ENCODE peak calls at places on chromosomes 3 and 15, in ten cellular contexts. T is HepG2, J is breast epithelium, X is Panc1, B is suprapubic skin, N is HCT116, D is GM23338, V is transverse colon, S is esophagus muscularis mucosa, P is stomach. E is an unnamed sample.

GRCh38 chr3:183692436-183692835 is 5.2 kb upstream of the YEATS2 start:
- DNase-seq in V (no peak), N (no peak), B (no peak), T (no peak), D (no peak), X (no peak), P (no peak), J (no peak), S (no peak), E (no peak)

GRCh38 chr3:7015683-7016440 is 154.9 kb downstream of the GRM7 start:
- DNase-seq in B (no peak), P (no peak), X (no peak), D (no peak), J (no peak), V (no peak), N (peak), S (no peak), T (no peak), E (no peak)

GRCh38 chr15:82621970-82622369 is 25.2 kb downstream of the CPEB1 start:
- DNase-seq in D (peak), V (no peak), P (no peak), T (peak), J (no peak), B (no peak), X (no peak), N (no peak), S (no peak), E (no peak)

GRCh38 chr3:60588806-60589205 is 662.4 kb downstream of the FHIT start:
- DNase-seq in B (no peak), S (no peak), T (no peak), J (no peak), V (no peak), D (no peak), N (peak), X (no peak), P (no peak), E (no peak)

GRCh38 chr15:99618941-99619411 is 53.2 kb downstream of the MEF2A start:
- DNase-seq in S (no peak), V (no peak), B (no peak), D (peak), P (no peak), X (no peak), J (no peak), N (no peak), T (no peak), E (no peak)

GRCh38 chr3:23999012-23999641 is 54.0 kb downstream of the NR1D2 start:
- DNase-seq in V (peak), D (peak), N (peak), T (peak), P (peak), B (peak), S (no peak), J (peak), X (peak), E (peak)

GRCh38 chr3:126421573-126422119 is 26.9 kb downstream of the CFAP100 start:
- DNase-seq in B (no peak), P (peak), T (no peak), J (peak), D (no peak), X (no peak), V (no peak), S (no peak), N (no peak), E (no peak)

GRCh38 chr3:175605851-175606250 is 746.7 kb downstream of the NAALADL2 start:
- DNase-seq in T (no peak), X (no peak), J (no peak), N (no peak), D (peak), P (no peak), V (no peak), B (no peak), S (no peak), E (no peak)

GRCh38 chr3:157174265-157174615 is 14.3 kb upstream of the CCNL1 start:
- DNase-seq in D (peak), T (no peak), V (peak), N (no peak), S (no peak), P (no peak), J (no peak), B (no peak), X (no peak), E (peak)

GRCh38 chr15:67834249-67834592 is 5.6 kb downstream of the RNU6-1 start:
- DNase-seq in J (no peak), N (no peak), T (no peak), V (no peak), P (no peak), D (peak), S (no peak), X (no peak), B (no peak), E (no peak)

GRCh38 chr3:133943639-133944131 is 48.0 kb upstream of the RAB6B start:
- DNase-seq in N (peak), V (no peak), T (no peak), S (no peak), J (no peak), B (peak), D (no peak), P (peak), X (peak), E (peak)

GRCh38 chr3:125381743-125382142 is 6.6 kb upstream of the ZNF148 start:
- DNase-seq in V (no peak), P (no peak), S (no peak), J (no peak), N (no peak), D (no peak), X (no peak), T (no peak), B (no peak), E (no peak)

GRCh38 chr3:98817546-98817945 is 54.4 kb downstream of the ST3GAL6 start:
- DNase-seq in S (no peak), N (no peak), V (no peak), J (no peak), D (peak), T (peak), X (peak), P (no peak), B (no peak), E (no peak)

GRCh38 chr15:27087651-27088583 is 116.9 kb downstream of the GABRG3 start:
- DNase-seq in J (no peak), V (no peak), S (peak), D (no peak), B (no peak), X (no peak), P (no peak), T (no peak), N (no peak), E (peak)

GRCh38 chr3:11929531-11929930 is 74.7 kb upstream of the SYN2 start:
- DNase-seq in V (no peak), S (no peak), P (no peak), J (no peak), B (no peak), N (no peak), T (no peak), D (no peak), X (no peak), E (no peak)

GRCh38 chr3:37871858-37872257 is 10.2 kb downstream of the CTDSPL start:
- DNase-seq in D (no peak), T (no peak), J (no peak), V (no peak), X (no peak), B (no peak), P (no peak), S (no peak), N (no peak), E (no peak)

GRCh38 chr15:99450896-99451358 is 114.9 kb upstream of the MEF2A start:
- DNase-seq in V (peak), J (peak), N (no peak), B (peak), T (no peak), P (peak), D (no peak), X (no peak), S (no peak), E (peak)

GRCh38 chr3:133644768-133645167 is 17.0 kb downstream of the TOPBP1 start:
- DNase-seq in P (no peak), V (no peak), D (no peak), J (no peak), T (peak), X (no peak), N (no peak), S (no peak), B (no peak), E (no peak)

GRCh38 chr15:78004919-78005634 is 72.4 kb downstream of the TBC1D2B start:
- DNase-seq in X (no peak), T (no peak), B (no peak), S (no peak), P (peak), N (no peak), V (peak), J (no peak), D (no peak), E (peak)

GRCh38 chr3:146131616-146132410 is 29.2 kb downstream of the PLOD2 start:
- DNase-seq in N (no peak), D (no peak), X (no peak), B (no peak), P (no peak), V (no peak), S (no peak), T (peak), J (no peak), E (no peak)

GRCh38 chr3:100708644-100708988 is 678 bp upstream of the TFG start:
- DNase-seq in P (no peak), N (no peak), X (no peak), S (no peak), T (peak), J (no peak), D (no peak), V (no peak), B (no peak), E (no peak)

GRCh38 chr3:28244471-28244870 is 3.1 kb downstream of the CMC1 start:
- DNase-seq in X (no peak), B (no peak), D (no peak), T (no peak), S (no peak), N (no peak), J (no peak), V (no peak), P (no peak), E (peak)

DNA sequence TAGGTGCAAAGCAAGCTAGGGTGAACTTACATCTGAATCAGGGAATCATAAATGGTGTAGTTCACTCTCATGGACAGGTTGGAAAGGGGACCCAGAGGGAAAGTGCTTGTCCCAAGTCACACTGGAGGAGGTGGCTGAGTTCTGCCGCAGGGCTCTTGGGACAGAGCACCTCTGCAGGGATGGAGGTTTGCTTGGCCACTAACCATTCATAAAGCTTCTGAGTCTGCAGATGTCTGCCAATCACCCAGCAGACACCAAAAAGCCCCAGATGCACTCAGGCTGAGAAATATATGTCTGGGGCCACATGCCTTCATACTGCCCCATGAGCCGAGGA is 17.9 kb upstream of the RTP2 start:
- DNase-seq in X (no peak), N (no peak), D (no peak), S (no peak), B (no peak), J (no peak), P (no peak), V (no peak), T (no peak), E (no peak)
- TF ChIP-seq POLR2AphosphoS5 in X (no peak), N (no peak), D (no peak), S (no peak), B (peak), J (no peak), P (no peak), V (no peak), T (no peak), E (no peak)

GRCh38 chr3:51391566-51392300 is 648 bp downstream of the RBM15B start:
- DNase-seq in D (peak), X (no peak), B (peak), P (peak), S (no peak), T (no peak), N (no peak), J (no peak), V (peak), E (peak)

GRCh38 chr3:51390186-51390585 is 899 bp upstream of the RBM15B start:
- DNase-seq in V (no peak), N (no peak), B (peak), X (no peak), J (no peak), S (no peak), T (no peak), P (no peak), D (no peak), E (no peak)

GRCh38 chr3:51391075-51391565 is at the start of gene RBM15B:
- DNase-seq in T (peak), J (peak), P (peak), D (no peak), X (peak), V (peak), N (peak), S (peak), B (peak), E (peak)

GRCh38 chr3:51389423-51390183 is 1.5 kb upstream of the RBM15B start:
- DNase-seq in N (no peak), D (peak), B (peak), J (no peak), P (peak), V (peak), T (peak), S (no peak), X (peak), E (peak)

GRCh38 chr3:51390600-51391074 is 448 bp upstream of the RBM15B start:
- DNase-seq in J (no peak), S (no peak), X (no peak), D (peak), N (no peak), V (no peak), B (no peak), P (no peak), T (no peak), E (no peak)
- H3K27ac ChIP-seq in J (peak), S (peak), X (peak), D (peak), N (peak), V (peak), B (peak), P (peak), T (peak), E (peak)

GRCh38 chr15:45638641-45639040 is 3.8 kb downstream of the SQOR start:
- DNase-seq in X (no peak), B (no peak), T (no peak), P (no peak), D (no peak), V (no peak), S (no peak), N (no peak), J (no peak), E (no peak)

GRCh38 chr15:45642203-45642932 is 7.5 kb downstream of the SQOR start:
- DNase-seq in B (no peak), J (no peak), V (no peak), D (no peak), P (no peak), X (no peak), S (no peak), T (no peak), N (no peak), E (no peak)

GRCh38 chr15:45644437-45644836 is 9.6 kb downstream of the SQOR start:
- DNase-seq in N (no peak), T (no peak), J (no peak), S (no peak), D (no peak), B (no peak), X (no peak), P (no peak), V (no peak), E (no peak)

GRCh38 chr15:45640610-45641009 is 5.8 kb downstream of the SQOR start:
- DNase-seq in S (no peak), X (no peak), N (peak), D (no peak), V (no peak), P (no peak), T (peak), J (no peak), B (no peak), E (no peak)

GRCh38 chr15:45641374-45641778 is 6.5 kb downstream of the SQOR start:
- DNase-seq in X (no peak), S (no peak), T (peak), J (no peak), D (no peak), B (peak), P (peak), V (peak), N (no peak), E (peak)
- TF ChIP-seq POLR2AphosphoS5 in X (no peak), S (peak), T (no peak), J (peak), D (no peak), B (peak), P (peak), V (peak), N (no peak), E (peak)

GRCh38 chr3:150742679-150743078 is 20.3 kb downstream of the SIAH2 start:
- DNase-seq in J (no peak), P (no peak), S (no peak), X (no peak), V (no peak), D (no peak), B (no peak), N (no peak), T (no peak), E (no peak)
- H3K27ac ChIP-seq in J (no peak), P (no peak), S (no peak), X (no peak), V (no peak), D (no peak), B (no peak), N (no peak), T (peak), E (no peak)

GRCh38 chr3:177802151-177802900 is 605.0 kb upstream of the TBL1XR1 start:
- DNase-seq in S (no peak), N (no peak), X (no peak), V (no peak), J (no peak), D (no peak), T (no peak), P (no peak), B (no peak), E (no peak)

GRCh38 chr3:177804646-177805045 is 607.4 kb upstream of the TBL1XR1 start:
- DNase-seq in B (no peak), V (no peak), T (no peak), J (no peak), D (no peak), P (no peak), X (no peak), S (no peak), N (no peak), E (no peak)

GRCh38 chr3:177807150-177807875 is 610.0 kb upstream of the TBL1XR1 start:
- DNase-seq in T (no peak), X (no peak), N (no peak), J (no peak), B (no peak), S (no peak), P (no peak), D (no peak), V (no peak), E (no peak)

GRCh38 chr3:177803495-177803894 is 606.2 kb upstream of the TBL1XR1 start:
- DNase-seq in N (no peak), J (no peak), S (no peak), B (no peak), D (no peak), V (no peak), X (no peak), P (no peak), T (no peak), E (no peak)

DNA sequence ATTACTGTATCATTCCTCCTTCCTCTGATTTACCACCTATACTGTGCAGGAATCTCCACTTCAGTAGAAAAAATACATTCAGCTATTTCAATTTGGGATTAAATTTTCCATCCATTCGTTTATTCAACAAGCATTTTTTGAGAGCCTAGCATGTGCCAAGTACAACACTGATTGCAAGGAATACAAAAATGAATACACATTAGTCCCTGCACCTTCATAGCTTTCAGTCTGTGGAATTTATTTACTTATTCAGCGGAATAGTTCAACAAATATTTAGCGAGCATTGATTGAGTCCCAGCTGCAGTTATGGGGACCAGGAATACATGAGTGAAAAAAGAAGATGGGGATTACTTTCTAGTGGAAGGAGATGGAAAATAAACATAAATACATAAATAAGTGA is 606.8 kb upstream of the TBL1XR1 start:
- DNase-seq in J (no peak), V (no peak), B (no peak), D (no peak), P (no peak), T (no peak), X (no peak), N (no peak), S (no peak), E (no peak)
- TF ChIP-seq POLR2AphosphoS5 in J (no peak), V (no peak), B (no peak), D (no peak), P (no peak), T (no peak), X (no peak), N (no peak), S (no peak), E (no peak)

GRCh38 chr3:195913382-195913781 is 5.0 kb upstream of the TNK2 start:
- DNase-seq in P (no peak), J (no peak), V (no peak), S (no peak), X (no peak), N (no peak), D (no peak), B (peak), T (no peak), E (peak)

GRCh38 chr3:195916991-195917390 is 8.6 kb upstream of the TNK2 start:
- DNase-seq in V (no peak), J (no peak), D (no peak), X (no peak), B (no peak), T (no peak), N (no peak), S (no peak), P (no peak), E (peak)

GRCh38 chr3:195911946-195912270 is 3.6 kb upstream of the TNK2 start:
- DNase-seq in V (no peak), D (no peak), X (no peak), S (no peak), N (no peak), B (peak), T (no peak), P (no peak), J (no peak), E (no peak)

GRCh38 chr3:195916291-195916690 is 7.9 kb upstream of the TNK2 start:
- DNase-seq in N (no peak), B (no peak), J (no peak), P (no peak), T (no peak), X (no peak), D (no peak), V (no peak), S (no peak), E (no peak)

DNA sequence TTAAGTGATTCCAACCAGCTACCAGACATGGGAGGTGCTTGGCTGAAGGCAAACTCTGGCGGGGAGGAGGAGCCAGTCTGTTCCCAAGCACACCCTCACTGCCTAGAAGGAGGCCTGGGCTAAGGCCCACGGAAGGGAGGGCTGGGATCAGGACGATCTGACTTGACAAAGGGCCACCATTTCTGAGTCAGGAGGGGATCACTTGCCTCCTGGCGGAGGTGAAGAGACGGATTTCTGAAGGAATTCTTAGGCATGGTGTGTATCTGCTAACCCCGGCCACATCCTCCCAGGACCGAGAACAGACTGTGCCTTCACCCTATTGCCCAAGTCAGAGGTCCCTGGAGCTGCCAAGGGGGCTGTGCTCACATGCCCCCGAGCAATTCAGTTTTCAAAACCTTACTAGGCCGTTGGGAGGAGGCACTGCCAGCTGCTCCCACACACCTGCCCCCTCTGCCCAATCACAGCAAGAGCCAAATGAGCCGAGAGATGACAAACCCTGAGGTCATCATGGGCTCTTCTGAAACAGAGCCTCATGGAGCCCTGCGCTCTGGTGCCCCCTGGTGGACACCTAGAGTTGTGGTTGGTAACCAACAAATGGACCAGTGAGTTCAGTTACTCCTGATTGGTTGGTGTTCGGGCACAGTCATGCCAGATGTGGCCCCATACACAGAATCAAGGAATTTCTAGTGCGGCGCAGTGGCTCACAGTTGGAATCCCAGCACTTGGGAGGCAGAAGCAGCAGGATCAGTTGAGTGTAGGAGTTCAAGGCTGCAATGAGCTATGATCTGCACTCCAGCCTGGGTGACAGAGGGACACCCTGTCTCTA is 6.5 kb upstream of the TNK2 start:
- DNase-seq in B (peak), V (peak), S (peak), J (peak), N (peak), X (peak), P (peak), D (peak), T (peak), E (no peak)
- H3K27ac ChIP-seq in B (peak), V (peak), S (peak), J (peak), N (peak), X (peak), P (peak), D (peak), T (no peak), E (peak)

E was measured in upper lobe of left lung.